ENCODE peak calls at places on chromosomes 13 and 19, in seven cellular contexts. O is upper lobe of right lung, E is breast epithelium, X is left lung, D is aorta, S is SK-N-SH, A is gastrocnemius medialis. N is an unnamed sample. For H3K4me1, the result is how much of the 10 kb centered on the place peaks cover.

GRCh38 chr19:1063909-1064660 is 2.9 kb upstream of the ARHGAP45 start:
- DNase-seq in S (no peak), D (no peak), O (no peak), E (no peak), X (no peak), A (no peak), N (no peak)

GRCh38 chr19:54393381-54393780 is 21.9 kb upstream of the TTYH1 start:
- DNase-seq in X (no peak), S (no peak), E (no peak), A (no peak), O (no peak), D (no peak), N (no peak)

GRCh38 chr13:50081106-50081898 is 66.1 kb downstream of the KCNRG start:
- DNase-seq in O (peak), A (peak), X (peak), S (peak), D (peak), E (no peak), N (peak)

GRCh38 chr13:112770504-112770903 is 80.7 kb downstream of the ATP11A start:
- DNase-seq in O (no peak), S (no peak), X (peak), A (no peak), D (peak), E (no peak), N (no peak)

GRCh38 chr19:3409346-3410064 is 43.1 kb downstream of the NFIC start:
- DNase-seq in X (peak), S (peak), A (peak), O (no peak), E (peak), D (peak), N (peak)

GRCh38 chr19:12646551-12646950 is 20.0 kb downstream of the MAN2B1 start:
- DNase-seq in S (peak), X (peak), A (no peak), E (no peak), O (no peak), D (peak), N (no peak)

GRCh38 chr13:38386421-38386820 is 36.8 kb downstream of the UFM1 start:
- DNase-seq in A (no peak), S (no peak), X (no peak), D (no peak), O (no peak), E (no peak), N (no peak)

GRCh38 chr19:1901940-1902404 is 3.2 kb upstream of the ADAT3 start:
- DNase-seq in O (no peak), X (no peak), E (no peak), S (no peak), A (peak), D (no peak), N (peak)

GRCh38 chr19:13997637-13997962 is 8.5 kb downstream of the RFX1 start:
- DNase-seq in X (peak), E (no peak), O (no peak), A (no peak), D (peak), S (no peak), N (peak)

GRCh38 chr19:49355890-49356289 is 6.3 kb downstream of the TEAD2 start:
- DNase-seq in E (no peak), D (no peak), X (peak), S (no peak), O (peak), A (no peak), N (peak)

GRCh38 chr13:43661321-43661720 is 125.5 kb downstream of the ENOX1 start:
- DNase-seq in D (no peak), E (no peak), O (no peak), A (no peak), S (no peak), X (no peak), N (no peak)

GRCh38 chr13:97018029-97018819 is 23.9 kb upstream of the OXGR1 start:
- DNase-seq in A (no peak), O (no peak), S (peak), X (no peak), D (no peak), E (no peak), N (no peak)

GRCh38 chr13:75481176-75482069 is 546 bp downstream of the TBC1D4 start:
- DNase-seq in X (peak), D (peak), O (peak), A (peak), E (no peak), S (peak), N (peak)

GRCh38 chr13:38542601-38543000 is 144.3 kb upstream of the FREM2 start:
- DNase-seq in X (no peak), O (no peak), S (no peak), E (no peak), D (no peak), A (no peak), N (no peak)

GRCh38 chr19:688214-688613 is 7.0 kb downstream of the PRSS57 start:
- DNase-seq in O (no peak), E (peak), X (no peak), D (no peak), S (no peak), A (no peak), N (no peak)

GRCh38 chr19:49807174-49807830 is 5.8 kb downstream of the FUZ start:
- DNase-seq in S (no peak), X (no peak), A (no peak), D (no peak), O (no peak), E (no peak), N (no peak)

GRCh38 chr13:27820524-27821482 is 28.5 kb downstream of the GSX1 start:
- DNase-seq in E (no peak), S (no peak), D (no peak), A (no peak), X (no peak), O (no peak), N (no peak)

DNA sequence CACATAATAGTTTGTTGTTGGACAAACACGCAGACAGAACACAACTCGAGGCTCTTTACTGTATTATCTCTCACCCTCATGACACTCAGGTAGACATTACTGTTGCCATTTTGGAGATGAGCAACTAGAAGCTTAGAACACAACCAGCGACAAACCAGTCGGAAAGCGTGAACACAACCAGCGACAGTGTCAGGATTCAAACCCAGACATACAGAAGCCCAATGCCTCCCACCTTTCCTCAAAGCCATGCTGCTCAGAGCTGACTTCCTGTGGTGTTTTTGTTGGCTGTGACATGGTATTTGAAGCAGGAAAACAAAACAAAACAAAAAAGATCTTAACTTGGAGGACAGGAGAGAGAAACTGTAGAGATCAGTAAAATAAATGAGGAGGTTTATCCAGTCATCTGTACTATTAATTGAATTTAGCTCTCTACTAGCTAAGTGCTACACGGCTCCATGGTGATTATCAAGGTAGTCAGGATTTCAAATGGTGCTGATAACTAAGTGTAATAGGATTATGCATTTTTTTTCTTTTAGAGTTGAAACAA is 92.1 kb downstream of the STARD13 start:
- DNase-seq in O (no peak), A (no peak), D (no peak), X (no peak), E (no peak), S (peak), N (no peak)
- H3K4me1 ChIP-seq in O (under half), A (under half), D (under half), X (under half), E (under half), S (half or more), N (half or more)

GRCh38 chr19:47229674-47230121 is 1.3 kb downstream of the BBC3 start:
- DNase-seq in O (no peak), E (no peak), A (no peak), D (no peak), X (no peak), S (peak), N (no peak)
- H3K4me1 ChIP-seq in O (under half), E (under half), A (under half), D (under half), X (under half), S (under half), N (half or more)

GRCh38 chr19:31834070-31834469 is 484.8 kb upstream of the TSHZ3 start:
- DNase-seq in D (no peak), X (no peak), O (no peak), E (no peak), S (no peak), A (no peak), N (no peak)

GRCh38 chr19:31826325-31826724 is 477.1 kb upstream of the TSHZ3 start:
- DNase-seq in D (no peak), X (no peak), S (no peak), E (no peak), A (no peak), O (no peak), N (no peak)

DNA sequence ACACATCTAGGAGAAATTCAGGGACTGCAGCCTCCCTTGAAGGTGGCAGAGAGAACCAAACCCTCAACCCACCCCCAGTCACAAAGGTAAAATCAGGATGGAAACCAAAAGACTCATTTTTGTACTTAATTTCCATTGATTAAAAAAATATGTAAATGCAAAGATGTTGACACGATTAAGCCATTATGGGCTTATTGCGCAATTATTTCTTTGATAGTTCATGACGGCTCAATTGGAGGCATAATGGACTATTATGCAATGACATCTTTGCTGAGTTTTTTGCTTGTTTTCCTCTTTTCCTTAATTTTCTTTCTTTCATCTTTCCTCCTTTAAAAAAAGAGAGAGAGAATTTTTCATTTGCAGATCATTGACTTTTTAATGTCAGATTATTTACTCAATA is 482.2 kb upstream of the TSHZ3 start:
- DNase-seq in S (no peak), X (no peak), A (no peak), O (no peak), E (no peak), D (no peak), N (no peak)
- H3K4me1 ChIP-seq in S (under half), X (under half), A (under half), O (under half), E (under half), D (under half), N (under half)

GRCh38 chr19:5623397-5624153 is 692 bp downstream of the SAFB start:
- DNase-seq in S (peak), O (no peak), D (no peak), X (no peak), A (no peak), E (no peak), N (no peak)
- H3K4me1 ChIP-seq in S (under half), O (half or more), D (under half), X (under half), A (half or more), E (under half), N (half or more)